ENCODE peak calls at places on chromosomes 5 and 9, in six cellular contexts. One of them, this sample, is unnamed.
A peak's percentile ranks its signal among the peaks of the same experiment; 100 is the strongest.

GRCh38 chr9:117720555-117720954 is 16.4 kb downstream of the TLR4 start:
- DNase-seq in H1: no peak
- DNase-seq in GM12878: no peak
- DNase-seq in GM23338: no peak
- DNase-seq in HepG2: no peak
- DNase-seq in K562: peak; percentile 4
- DNase-seq in this sample: no peak

GRCh38 chr5:50702615-50703325 is 36.3 kb downstream of the PARP8 start:
- DNase-seq in K562: no peak
- DNase-seq in HepG2: no peak
- DNase-seq in GM12878: no peak
- DNase-seq in GM23338: peak; percentile 41
- DNase-seq in H1: no peak
- DNase-seq in this sample: no peak

GRCh38 chr5:116370886-116371285 is 203.7 kb downstream of the SEMA6A start:
- DNase-seq in GM12878: no peak
- DNase-seq in GM23338: no peak
- DNase-seq in K562: no peak
- DNase-seq in H1: no peak
- DNase-seq in HepG2: no peak
- DNase-seq in this sample: no peak

GRCh38 chr5:76641514-76642120 is 18.4 kb upstream of the F2RL2 start:
- DNase-seq in K562: peak; percentile 70
- DNase-seq in GM12878: peak; percentile 15
- DNase-seq in GM23338: peak; percentile 90
- DNase-seq in H1: peak; percentile 76
- DNase-seq in HepG2: peak; percentile 60
- DNase-seq in this sample: peak; percentile 75

GRCh38 chr5:132426525-132427138 is 57.1 kb downstream of the SLC22A5 start:
- DNase-seq in H1: peak; percentile 51
- DNase-seq in HepG2: peak; percentile 58
- DNase-seq in K562: peak; percentile 91
- DNase-seq in GM23338: peak; percentile 73
- DNase-seq in GM12878: no peak
- DNase-seq in this sample: peak; percentile 41

GRCh38 chr9:37967272-37967581 is 63.3 kb upstream of the SLC25A51 start:
- DNase-seq in H1: no peak
- DNase-seq in GM23338: no peak
- DNase-seq in K562: no peak
- DNase-seq in HepG2: no peak
- DNase-seq in GM12878: no peak
- DNase-seq in this sample: no peak

GRCh38 chr5:51387854-51388320 is 4.6 kb downstream of the ISL1 start:
- DNase-seq in HepG2: no peak
- DNase-seq in H1: no peak
- DNase-seq in K562: no peak
- DNase-seq in GM23338: peak; percentile 61
- DNase-seq in GM12878: no peak
- DNase-seq in this sample: peak; percentile 48

GRCh38 chr5:149219584-149219983 is 52.1 kb upstream of the AFAP1L1 start:
- DNase-seq in H1: no peak
- DNase-seq in GM12878: no peak
- DNase-seq in K562: no peak
- DNase-seq in HepG2: peak; percentile 44
- DNase-seq in GM23338: no peak
- DNase-seq in this sample: no peak

GRCh38 chr5:78666041-78666444 is 17.5 kb upstream of the LHFPL2 start:
- DNase-seq in K562: no peak
- DNase-seq in HepG2: peak; percentile 28
- DNase-seq in GM12878: no peak
- DNase-seq in H1: no peak
- DNase-seq in GM23338: no peak
- DNase-seq in this sample: no peak

GRCh38 chr5:58450811-58451629 is 8.9 kb downstream of the PLK2 start:
- DNase-seq in H1: no peak
- DNase-seq in GM12878: no peak
- DNase-seq in GM23338: no peak
- DNase-seq in K562: no peak
- DNase-seq in HepG2: no peak
- DNase-seq in this sample: no peak

GRCh38 chr9:116471093-116471906 is 215.8 kb upstream of the TRIM32 start:
- DNase-seq in HepG2: no peak
- DNase-seq in H1: peak; percentile 60
- DNase-seq in K562: peak; percentile 82
- DNase-seq in GM12878: no peak
- DNase-seq in GM23338: peak; percentile 97
- DNase-seq in this sample: peak; percentile 81

GRCh38 chr9:84145031-84145430 is 164.4 kb downstream of the RMI1 start:
- DNase-seq in GM12878: no peak
- DNase-seq in GM23338: no peak
- DNase-seq in HepG2: no peak
- DNase-seq in K562: no peak
- DNase-seq in H1: no peak
- DNase-seq in this sample: no peak

GRCh38 chr9:84151236-84151635 is 170.6 kb downstream of the RMI1 start:
- DNase-seq in GM23338: peak; percentile 82
- DNase-seq in HepG2: no peak
- DNase-seq in K562: no peak
- DNase-seq in H1: no peak
- DNase-seq in GM12878: no peak
- DNase-seq in this sample: peak; percentile 38

GRCh38 chr9:84152204-84152603 is 171.6 kb downstream of the RMI1 start:
- DNase-seq in K562: no peak
- DNase-seq in GM23338: no peak
- DNase-seq in H1: no peak
- DNase-seq in GM12878: no peak
- DNase-seq in HepG2: no peak
- DNase-seq in this sample: no peak

GRCh38 chr9:84145780-84146179 is 165.2 kb downstream of the RMI1 start:
- DNase-seq in GM23338: no peak
- DNase-seq in K562: no peak
- DNase-seq in GM12878: no peak
- DNase-seq in HepG2: no peak
- DNase-seq in H1: no peak
- DNase-seq in this sample: no peak

GRCh38 chr9:84146893-84147705 is 166.5 kb downstream of the RMI1 start:
- DNase-seq in K562: no peak
- DNase-seq in GM23338: no peak
- DNase-seq in GM12878: no peak
- DNase-seq in HepG2: no peak
- DNase-seq in H1: no peak
- DNase-seq in this sample: no peak
- TF ChIP-seq CREB1 in K562: no peak
- TF ChIP-seq CREB1 in GM23338: no peak
- TF ChIP-seq CREB1 in GM12878: no peak
- TF ChIP-seq CREB1 in HepG2: no peak
- TF ChIP-seq CREB1 in H1: no peak
- TF ChIP-seq CREB1 in this sample: no peak

DNA sequence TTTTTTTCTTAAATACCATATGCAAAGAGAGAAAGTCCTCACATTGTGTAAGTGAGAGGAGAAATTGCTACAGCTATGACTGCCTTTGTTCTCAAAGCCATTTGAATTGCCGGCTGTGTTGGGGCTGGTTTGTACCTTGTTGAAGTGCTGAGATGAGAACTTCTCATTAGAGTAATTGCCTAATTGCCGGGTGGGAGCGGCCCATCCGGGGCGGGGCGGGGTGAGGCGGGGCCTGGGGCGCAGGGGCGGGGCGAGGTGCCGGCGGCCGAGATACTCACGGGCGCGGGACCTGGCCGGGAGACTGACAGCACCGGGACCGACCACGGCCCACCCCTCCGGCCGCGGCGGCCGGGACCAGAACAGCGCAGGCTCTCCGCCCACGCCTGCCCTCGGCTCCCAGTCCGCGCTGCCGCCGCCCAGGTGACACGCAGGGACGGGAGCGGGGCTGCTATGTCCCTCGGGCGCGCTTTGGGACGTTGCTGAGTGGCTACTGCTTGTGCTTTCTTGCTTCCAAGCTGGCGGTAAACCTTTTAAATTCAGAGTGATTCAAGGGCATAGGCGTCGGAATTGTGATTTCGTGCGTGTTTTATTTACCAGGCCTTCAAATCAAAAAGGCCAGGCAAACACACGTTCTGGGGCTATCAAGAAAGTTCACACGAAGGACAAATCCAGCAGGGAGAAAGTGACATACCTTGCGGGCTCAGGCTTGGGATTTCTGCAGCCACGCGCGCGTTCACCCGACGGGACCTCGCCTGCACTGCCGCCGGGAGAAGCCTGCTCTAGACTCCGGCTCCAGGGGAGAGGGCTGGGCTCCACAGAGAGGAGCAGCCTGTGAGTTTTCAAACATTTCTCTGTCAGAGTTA is 269.1 kb downstream of the FANCC start:
- DNase-seq in GM23338: peak; percentile 69
- DNase-seq in HepG2: peak; percentile 72
- DNase-seq in GM12878: no peak
- DNase-seq in H1: peak; percentile 72
- DNase-seq in K562: peak; percentile 94
- DNase-seq in this sample: peak; percentile 72
- TF ChIP-seq CREB1 in GM23338: no peak
- TF ChIP-seq CREB1 in HepG2: no peak
- TF ChIP-seq CREB1 in GM12878: no peak
- TF ChIP-seq CREB1 in H1: no peak
- TF ChIP-seq CREB1 in K562: no peak
- TF ChIP-seq CREB1 in this sample: no peak

DNA sequence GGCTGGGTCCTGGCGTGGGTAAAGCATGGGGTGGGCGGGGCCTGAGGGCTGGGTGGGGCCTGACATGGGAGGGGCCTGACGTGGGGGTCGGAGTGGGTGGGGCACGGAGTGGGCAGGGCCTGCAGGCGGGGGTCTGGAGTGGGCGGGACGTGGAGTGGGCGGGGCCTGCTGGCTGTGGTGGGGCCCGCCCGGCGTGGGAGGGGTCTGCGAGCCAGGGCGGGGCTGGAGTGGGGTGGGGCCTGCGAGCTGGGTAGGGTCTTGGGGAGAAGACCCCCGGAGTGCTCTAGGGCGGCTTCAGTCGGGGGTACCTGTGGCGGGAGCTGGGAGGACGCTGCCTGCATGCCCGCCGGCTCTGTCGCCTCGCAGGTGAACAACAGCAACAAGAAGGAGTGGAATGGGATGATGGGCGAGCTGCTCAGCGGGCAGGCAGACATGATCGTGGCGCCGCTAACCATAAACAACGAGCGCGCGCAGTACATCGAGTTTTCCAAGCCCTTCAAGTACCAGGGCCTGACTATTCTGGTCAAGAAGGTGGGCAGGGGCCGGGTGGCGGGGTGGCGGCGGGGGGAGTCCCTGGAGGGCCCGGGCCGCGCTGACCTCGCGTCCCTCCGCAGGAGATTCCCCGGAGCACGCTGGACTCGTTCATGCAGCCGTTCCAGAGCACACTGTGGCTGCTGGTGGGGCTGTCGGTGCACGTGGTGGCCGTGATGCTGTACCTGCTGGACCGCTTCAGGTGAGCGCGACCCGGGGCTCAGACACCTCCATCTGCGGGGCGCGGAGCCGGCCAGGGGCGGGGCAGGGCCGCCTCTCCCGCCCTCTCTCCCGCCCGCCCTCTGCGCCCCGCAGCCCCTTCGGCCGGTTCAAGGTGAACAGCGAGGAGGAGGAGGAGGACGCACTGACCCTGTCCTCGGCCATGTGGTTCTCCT is 8.0 kb downstream of the LRRC26 start:
- DNase-seq in K562: peak; percentile 75
- DNase-seq in GM23338: peak; percentile 73
- DNase-seq in H1: peak; percentile 76
- DNase-seq in HepG2: no peak
- DNase-seq in GM12878: no peak
- DNase-seq in this sample: peak; percentile 73
- TF ChIP-seq CREB1 in K562: no peak
- TF ChIP-seq CREB1 in GM23338: no peak
- TF ChIP-seq CREB1 in H1: no peak
- TF ChIP-seq CREB1 in HepG2: no peak
- TF ChIP-seq CREB1 in GM12878: no peak
- TF ChIP-seq CREB1 in this sample: no peak

GRCh38 chr9:120845255-120845654 is 2.5 kb upstream of the PSMD5 start:
- DNase-seq in H1: no peak
- DNase-seq in HepG2: no peak
- DNase-seq in K562: no peak
- DNase-seq in GM23338: no peak
- DNase-seq in GM12878: no peak
- DNase-seq in this sample: no peak
- TF ChIP-seq CREB1 in H1: no peak
- TF ChIP-seq CREB1 in HepG2: no peak
- TF ChIP-seq CREB1 in K562: no peak
- TF ChIP-seq CREB1 in GM23338: no peak
- TF ChIP-seq CREB1 in GM12878: no peak
- TF ChIP-seq CREB1 in this sample: no peak